ENCODE peak calls at places on chromosomes 11 and 22, in six cellular contexts. One of them, this sample, is unnamed.

GRCh38 chr11:46272816-46273427 is 4.5 kb upstream of the CREB3L1 start:
- DNase-seq in ovary: peak
- DNase-seq in WERI-Rb-1: peak
- DNase-seq in fibroblast of lung: peak
- DNase-seq in lower lobe of right lung: peak
- DNase-seq in GM23338: no peak
- DNase-seq in this sample: peak

GRCh38 chr11:68581439-68581838 is 102.9 kb upstream of the GAL start:
- DNase-seq in ovary: no peak
- DNase-seq in WERI-Rb-1: no peak
- DNase-seq in fibroblast of lung: no peak
- DNase-seq in lower lobe of right lung: peak
- DNase-seq in GM23338: no peak
- DNase-seq in this sample: no peak

GRCh38 chr11:14443642-14444041 is 56.0 kb downstream of the COPB1 start:
- DNase-seq in ovary: no peak
- DNase-seq in WERI-Rb-1: no peak
- DNase-seq in fibroblast of lung: peak
- DNase-seq in lower lobe of right lung: no peak
- DNase-seq in GM23338: no peak
- DNase-seq in this sample: no peak

GRCh38 chr11:115629456-115630015 is 125.3 kb upstream of the CADM1 start:
- DNase-seq in ovary: no peak
- DNase-seq in WERI-Rb-1: no peak
- DNase-seq in fibroblast of lung: no peak
- DNase-seq in lower lobe of right lung: no peak
- DNase-seq in GM23338: no peak
- DNase-seq in this sample: no peak

GRCh38 chr11:61963282-61964057 is 4.0 kb downstream of the FTH1 start:
- DNase-seq in ovary: peak
- DNase-seq in WERI-Rb-1: no peak
- DNase-seq in fibroblast of lung: peak
- DNase-seq in lower lobe of right lung: no peak
- DNase-seq in GM23338: no peak
- DNase-seq in this sample: no peak

GRCh38 chr11:118912742-118913410 is 12.8 kb downstream of the BCL9L start:
- DNase-seq in ovary: peak
- DNase-seq in WERI-Rb-1: no peak
- DNase-seq in fibroblast of lung: no peak
- DNase-seq in lower lobe of right lung: no peak
- DNase-seq in GM23338: no peak
- DNase-seq in this sample: no peak

GRCh38 chr11:279040-279965 is 1.1 kb downstream of the NLRP6 start:
- DNase-seq in ovary: no peak
- DNase-seq in WERI-Rb-1: no peak
- DNase-seq in fibroblast of lung: no peak
- DNase-seq in lower lobe of right lung: peak
- DNase-seq in GM23338: no peak
- DNase-seq in this sample: no peak

GRCh38 chr11:26950260-26950719 is 43.6 kb upstream of the FIBIN start:
- DNase-seq in ovary: no peak
- DNase-seq in WERI-Rb-1: no peak
- DNase-seq in fibroblast of lung: peak
- DNase-seq in lower lobe of right lung: peak
- DNase-seq in GM23338: no peak
- DNase-seq in this sample: no peak

GRCh38 chr11:44589301-44589700 is 23.8 kb downstream of the CD82 start:
- DNase-seq in ovary: no peak
- DNase-seq in WERI-Rb-1: no peak
- DNase-seq in fibroblast of lung: peak
- DNase-seq in lower lobe of right lung: no peak
- DNase-seq in GM23338: no peak
- DNase-seq in this sample: no peak

GRCh38 chr11:128174465-128175101 is 412.8 kb downstream of the ETS1 start:
- DNase-seq in ovary: no peak
- DNase-seq in WERI-Rb-1: peak
- DNase-seq in fibroblast of lung: peak
- DNase-seq in lower lobe of right lung: no peak
- DNase-seq in GM23338: peak
- DNase-seq in this sample: no peak

GRCh38 chr11:3615998-3616397 is 25.8 kb downstream of the ART5 start:
- DNase-seq in ovary: no peak
- DNase-seq in WERI-Rb-1: peak
- DNase-seq in fibroblast of lung: no peak
- DNase-seq in lower lobe of right lung: no peak
- DNase-seq in GM23338: no peak
- DNase-seq in this sample: no peak

GRCh38 chr11:117877120-117877784 is 794 bp upstream of the FXYD6 start:
- DNase-seq in ovary: peak
- DNase-seq in WERI-Rb-1: peak
- DNase-seq in fibroblast of lung: peak
- DNase-seq in lower lobe of right lung: no peak
- DNase-seq in GM23338: peak
- DNase-seq in this sample: no peak

GRCh38 chr22:38240734-38241252 is 32.0 kb downstream of the TMEM184B start:
- DNase-seq in ovary: no peak
- DNase-seq in WERI-Rb-1: no peak
- DNase-seq in fibroblast of lung: peak
- DNase-seq in lower lobe of right lung: no peak
- DNase-seq in GM23338: peak
- DNase-seq in this sample: peak

GRCh38 chr22:45529097-45529496 is 26.4 kb downstream of the FBLN1 start:
- DNase-seq in ovary: no peak
- DNase-seq in WERI-Rb-1: no peak
- DNase-seq in fibroblast of lung: peak
- DNase-seq in lower lobe of right lung: no peak
- DNase-seq in GM23338: no peak
- DNase-seq in this sample: no peak

GRCh38 chr11:44693654-44694119 is 33.1 kb upstream of the TSPAN18 start:
- DNase-seq in ovary: no peak
- DNase-seq in WERI-Rb-1: peak
- DNase-seq in fibroblast of lung: no peak
- DNase-seq in lower lobe of right lung: no peak
- DNase-seq in GM23338: no peak
- DNase-seq in this sample: no peak

GRCh38 chr11:131695889-131696429 is 325.5 kb downstream of the NTM start:
- DNase-seq in ovary: no peak
- DNase-seq in WERI-Rb-1: no peak
- DNase-seq in fibroblast of lung: no peak
- DNase-seq in lower lobe of right lung: no peak
- DNase-seq in GM23338: no peak
- DNase-seq in this sample: no peak

GRCh38 chr11:43397251-43397650 is 38.5 kb downstream of the TTC17 start:
- DNase-seq in ovary: no peak
- DNase-seq in WERI-Rb-1: no peak
- DNase-seq in fibroblast of lung: no peak
- DNase-seq in lower lobe of right lung: no peak
- DNase-seq in GM23338: no peak
- DNase-seq in this sample: no peak

GRCh38 chr11:64294665-64295289 is 3.7 kb downstream of the KCNK4 start:
- DNase-seq in ovary: no peak
- DNase-seq in WERI-Rb-1: no peak
- DNase-seq in fibroblast of lung: no peak
- DNase-seq in lower lobe of right lung: no peak
- DNase-seq in GM23338: no peak
- DNase-seq in this sample: no peak

GRCh38 chr11:76424891-76425290 is 19.9 kb upstream of the EMSY start:
- DNase-seq in ovary: no peak
- DNase-seq in WERI-Rb-1: no peak
- DNase-seq in fibroblast of lung: no peak
- DNase-seq in lower lobe of right lung: no peak
- DNase-seq in GM23338: no peak
- DNase-seq in this sample: no peak

GRCh38 chr11:11968511-11969280 is 39.7 kb downstream of the DKK3 start:
- DNase-seq in ovary: no peak
- DNase-seq in WERI-Rb-1: no peak
- DNase-seq in fibroblast of lung: peak
- DNase-seq in lower lobe of right lung: no peak
- DNase-seq in GM23338: no peak
- DNase-seq in this sample: no peak

GRCh38 chr22:50691521-50691920 is 18.9 kb downstream of the SHANK3 start:
- DNase-seq in ovary: no peak
- DNase-seq in WERI-Rb-1: peak
- DNase-seq in fibroblast of lung: peak
- DNase-seq in lower lobe of right lung: no peak
- DNase-seq in GM23338: peak
- DNase-seq in this sample: no peak

GRCh38 chr11:5504403-5504891 is 5.3 kb downstream of the UBQLN3 start:
- DNase-seq in ovary: no peak
- DNase-seq in WERI-Rb-1: peak
- DNase-seq in fibroblast of lung: no peak
- DNase-seq in lower lobe of right lung: no peak
- DNase-seq in GM23338: no peak
- DNase-seq in this sample: no peak

GRCh38 chr11:23404225-23405160 is 544.2 kb upstream of the CCDC179 start:
- DNase-seq in ovary: peak
- DNase-seq in WERI-Rb-1: no peak
- DNase-seq in fibroblast of lung: no peak
- DNase-seq in lower lobe of right lung: peak
- DNase-seq in GM23338: no peak
- DNase-seq in this sample: no peak

GRCh38 chr22:45129703-45130524 is 33.8 kb upstream of the NUP50 start:
- DNase-seq in ovary: no peak
- DNase-seq in WERI-Rb-1: no peak
- DNase-seq in fibroblast of lung: no peak
- DNase-seq in lower lobe of right lung: no peak
- DNase-seq in GM23338: peak
- DNase-seq in this sample: no peak

GRCh38 chr22:35523167-35523928 is 17.3 kb upstream of the RASD2 start:
- DNase-seq in ovary: no peak
- DNase-seq in WERI-Rb-1: peak
- DNase-seq in fibroblast of lung: no peak
- DNase-seq in lower lobe of right lung: no peak
- DNase-seq in GM23338: no peak
- DNase-seq in this sample: no peak

GRCh38 chr11:2509481-2510001 is 64.7 kb downstream of the KCNQ1 start:
- DNase-seq in ovary: peak
- DNase-seq in WERI-Rb-1: no peak
- DNase-seq in fibroblast of lung: no peak
- DNase-seq in lower lobe of right lung: peak
- DNase-seq in GM23338: no peak
- DNase-seq in this sample: no peak

GRCh38 chr22:39904864-39905263 is 4.0 kb downstream of the GRAP2 start:
- DNase-seq in ovary: no peak
- DNase-seq in WERI-Rb-1: no peak
- DNase-seq in fibroblast of lung: no peak
- DNase-seq in lower lobe of right lung: no peak
- DNase-seq in GM23338: no peak
- DNase-seq in this sample: no peak
- H3K27ac ChIP-seq in ovary: no peak
- H3K27ac ChIP-seq in WERI-Rb-1: no peak
- H3K27ac ChIP-seq in fibroblast of lung: no peak
- H3K27ac ChIP-seq in lower lobe of right lung: no peak
- H3K27ac ChIP-seq in GM23338: no peak
- H3K27ac ChIP-seq in this sample: no peak

GRCh38 chr22:41647771-41648170 is 26.7 kb downstream of the XRCC6 start:
- DNase-seq in ovary: no peak
- DNase-seq in WERI-Rb-1: no peak
- DNase-seq in fibroblast of lung: no peak
- DNase-seq in lower lobe of right lung: no peak
- DNase-seq in GM23338: no peak
- DNase-seq in this sample: no peak

GRCh38 chr22:41650229-41650628 is 29.1 kb downstream of the XRCC6 start:
- DNase-seq in ovary: no peak
- DNase-seq in WERI-Rb-1: no peak
- DNase-seq in fibroblast of lung: no peak
- DNase-seq in lower lobe of right lung: no peak
- DNase-seq in GM23338: no peak
- DNase-seq in this sample: no peak

GRCh38 chr22:41642711-41643110 is 21.6 kb downstream of the XRCC6 start:
- DNase-seq in ovary: no peak
- DNase-seq in WERI-Rb-1: no peak
- DNase-seq in fibroblast of lung: no peak
- DNase-seq in lower lobe of right lung: no peak
- DNase-seq in GM23338: no peak
- DNase-seq in this sample: no peak

GRCh38 chr22:41650821-41651220 is 29.7 kb downstream of the XRCC6 start:
- DNase-seq in ovary: no peak
- DNase-seq in WERI-Rb-1: no peak
- DNase-seq in fibroblast of lung: no peak
- DNase-seq in lower lobe of right lung: no peak
- DNase-seq in GM23338: no peak
- DNase-seq in this sample: no peak

GRCh38 chr22:41648431-41648830 is 27.3 kb downstream of the XRCC6 start:
- DNase-seq in ovary: no peak
- DNase-seq in WERI-Rb-1: no peak
- DNase-seq in fibroblast of lung: no peak
- DNase-seq in lower lobe of right lung: no peak
- DNase-seq in GM23338: no peak
- DNase-seq in this sample: no peak
- TF ChIP-seq CTCF in ovary: no peak
- TF ChIP-seq CTCF in WERI-Rb-1: no peak
- TF ChIP-seq CTCF in fibroblast of lung: no peak
- TF ChIP-seq CTCF in lower lobe of right lung: no peak
- TF ChIP-seq CTCF in GM23338: no peak
- TF ChIP-seq CTCF in this sample: no peak

GRCh38 chr11:73350908-73351636 is 25.1 kb upstream of the RELT start:
- DNase-seq in ovary: no peak
- DNase-seq in WERI-Rb-1: peak
- DNase-seq in fibroblast of lung: peak
- DNase-seq in lower lobe of right lung: peak
- DNase-seq in GM23338: peak
- DNase-seq in this sample: peak
- H3K27ac ChIP-seq in ovary: no peak
- H3K27ac ChIP-seq in WERI-Rb-1: no peak
- H3K27ac ChIP-seq in fibroblast of lung: peak
- H3K27ac ChIP-seq in lower lobe of right lung: no peak
- H3K27ac ChIP-seq in GM23338: no peak
- H3K27ac ChIP-seq in this sample: peak

DNA sequence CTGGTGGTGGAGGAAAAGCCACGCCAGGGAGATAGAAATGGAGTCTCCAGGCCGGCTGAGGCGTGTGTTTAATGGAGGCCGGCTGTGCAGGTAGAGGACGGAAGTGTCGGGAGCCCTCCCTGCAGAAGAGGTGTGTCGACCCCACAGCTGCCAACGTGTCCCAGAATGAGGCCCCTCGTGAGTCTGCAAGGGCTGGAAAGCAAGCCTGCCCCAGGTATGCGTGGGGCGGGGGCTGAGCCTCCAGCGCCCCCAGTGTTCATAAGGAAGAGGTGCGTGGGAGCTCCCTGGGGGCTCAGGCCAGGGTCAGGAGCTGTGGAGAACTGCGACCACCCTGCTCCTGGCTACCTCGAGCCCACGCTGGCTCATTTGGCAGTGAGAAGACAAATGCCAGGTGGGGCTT is 38.0 kb upstream of the JAM3 start:
- DNase-seq in ovary: no peak
- DNase-seq in WERI-Rb-1: peak
- DNase-seq in fibroblast of lung: no peak
- DNase-seq in lower lobe of right lung: no peak
- DNase-seq in GM23338: peak
- DNase-seq in this sample: no peak
- TF ChIP-seq CTCF in ovary: no peak
- TF ChIP-seq CTCF in WERI-Rb-1: peak
- TF ChIP-seq CTCF in fibroblast of lung: no peak
- TF ChIP-seq CTCF in lower lobe of right lung: no peak
- TF ChIP-seq CTCF in GM23338: peak
- TF ChIP-seq CTCF in this sample: no peak